ENCODE peak calls at places on chromosome 1, in four cellular contexts. U is Caco-2, F is IMR-90, I is body of pancreas. G is an unnamed sample.

GRCh38 chr1:41975850-41976569 is 57.3 kb upstream of the HIVEP3 start:
- DNase-seq in U (no peak), F (no peak), I (no peak), G (no peak)

GRCh38 chr1:119492763-119493162 is 14.2 kb upstream of the HSD3B1 start:
- DNase-seq in U (no peak), F (no peak), I (no peak), G (no peak)

GRCh38 chr1:6157528-6158174 is 22.5 kb downstream of the CHD5 start:
- DNase-seq in U (peak; percentile 65), F (peak; percentile 47), I (no peak), G (no peak)

GRCh38 chr1:90370696-90371095 is 346.4 kb downstream of the BARHL2 start:
- DNase-seq in U (no peak), F (no peak), I (no peak), G (no peak)

GRCh38 chr1:71521655-71522264 is 440.9 kb upstream of the ZRANB2 start:
- DNase-seq in U (peak; percentile 30), F (peak; percentile 43), I (peak; percentile 29), G (no peak)

GRCh38 chr1:196608401-196609113 is at the start of gene KCNT2:
- DNase-seq in U (no peak), F (peak; percentile 29), I (peak; percentile 23), G (peak; percentile 71)

GRCh38 chr1:117585086-117585485 is 20.8 kb upstream of the TENT5C start:
- DNase-seq in U (no peak), F (no peak), I (peak; percentile 5), G (no peak)

GRCh38 chr1:154743536-154744036 is 126.5 kb downstream of the KCNN3 start:
- DNase-seq in U (no peak), F (no peak), I (no peak), G (no peak)

GRCh38 chr1:35390600-35391494 is 122.3 kb downstream of the ZMYM4 start:
- DNase-seq in U (no peak), F (peak; percentile 26), I (no peak), G (no peak)

GRCh38 chr1:151988405-151988851 is 5.2 kb downstream of the S100A10 start:
- DNase-seq in U (peak; percentile 83), F (peak; percentile 74), I (no peak), G (no peak)

GRCh38 chr1:160168609-160169369 is 17.4 kb downstream of the ATP1A4 start:
- DNase-seq in U (no peak), F (no peak), I (no peak), G (no peak)

GRCh38 chr1:204572923-204573562 is 56.8 kb downstream of the MDM4 start:
- DNase-seq in U (no peak), F (no peak), I (no peak), G (no peak)

GRCh38 chr1:33099290-33100118 is 18.6 kb downstream of the AZIN2 start:
- DNase-seq in U (no peak), F (peak; percentile 100), I (no peak), G (peak; percentile 83)

GRCh38 chr1:206411321-206411720 is 59.0 kb upstream of the IKBKE start:
- DNase-seq in U (no peak), F (no peak), I (no peak), G (no peak)

GRCh38 chr1:177451191-177451590 is 280.4 kb downstream of the BRINP2 start:
- DNase-seq in U (peak; percentile 25), F (no peak), I (no peak), G (no peak)

GRCh38 chr1:156153362-156153761 is at the start of gene SEMA4A:
- DNase-seq in U (no peak), F (no peak), I (peak; percentile 57), G (no peak)

GRCh38 chr1:183178490-183178889 is 7.6 kb upstream of the LAMC2 start:
- DNase-seq in U (no peak), F (no peak), I (no peak), G (no peak)

GRCh38 chr1:222592171-222592570 is 2.4 kb upstream of the TAF1A start:
- DNase-seq in U (no peak), F (peak; percentile 66), I (no peak), G (no peak)

GRCh38 chr1:214641214-214641895 is 38.4 kb downstream of the CENPF start:
- DNase-seq in U (no peak), F (no peak), I (no peak), G (no peak)

GRCh38 chr1:7921766-7922165 is 18.9 kb downstream of the TNFRSF9 start:
- DNase-seq in U (no peak), F (peak; percentile 22), I (no peak), G (no peak)

GRCh38 chr1:205301220-205301821 is 20.2 kb downstream of the NUAK2 start:
- DNase-seq in U (peak; percentile 97), F (peak; percentile 97), I (peak; percentile 92), G (no peak)

GRCh38 chr1:224867715-224868114 is 61.8 kb upstream of the DNAH14 start:
- DNase-seq in U (no peak), F (no peak), I (no peak), G (no peak)

GRCh38 chr1:15400627-15401026 is 9.1 kb upstream of the EFHD2 start:
- DNase-seq in U (no peak), F (no peak), I (no peak), G (no peak)

GRCh38 chr1:51280321-51281096 is 44.4 kb downstream of the RNF11 start:
- DNase-seq in U (no peak), F (no peak), I (no peak), G (no peak)

GRCh38 chr1:39732730-39733129 is 6.0 kb upstream of the PPIE start:
- DNase-seq in U (no peak), F (peak; percentile 12), I (peak; percentile 39), G (no peak)

GRCh38 chr1:39531526-39531925 is 40.1 kb downstream of the BMP8A start:
- DNase-seq in U (no peak), F (no peak), I (no peak), G (peak; percentile 55)

GRCh38 chr1:92940541-92940940 is 20.7 kb downstream of the DIPK1A start:
- DNase-seq in U (no peak), F (peak; percentile 75), I (no peak), G (no peak)

GRCh38 chr1:175830500-175830899 is 87.1 kb upstream of the TNR start:
- DNase-seq in U (no peak), F (no peak), I (no peak), G (no peak)

GRCh38 chr1:185561629-185562028 is 172.6 kb upstream of the HMCN1 start:
- DNase-seq in U (no peak), F (peak; percentile 33), I (no peak), G (no peak)

GRCh38 chr1:227886993-227887696 is 60.6 kb downstream of the WNT9A start:
- DNase-seq in U (no peak), F (peak; percentile 45), I (peak; percentile 12), G (peak; percentile 83)

GRCh38 chr1:198107041-198107440 is 49.8 kb upstream of the NEK7 start:
- DNase-seq in U (peak; percentile 78), F (peak; percentile 41), I (no peak), G (no peak)

GRCh38 chr1:25026304-25026703 is 96.2 kb upstream of the RUNX3 start:
- DNase-seq in U (no peak), F (no peak), I (no peak), G (no peak)

GRCh38 chr1:25028910-25029599 is 99.0 kb upstream of the RUNX3 start:
- DNase-seq in U (no peak), F (no peak), I (no peak), G (no peak)

GRCh38 chr1:25028587-25028909 is 98.5 kb upstream of the RUNX3 start:
- DNase-seq in U (no peak), F (no peak), I (no peak), G (no peak)

GRCh38 chr1:25026757-25027450 is 96.8 kb upstream of the RUNX3 start:
- DNase-seq in U (no peak), F (peak; percentile 7), I (no peak), G (no peak)

DNA sequence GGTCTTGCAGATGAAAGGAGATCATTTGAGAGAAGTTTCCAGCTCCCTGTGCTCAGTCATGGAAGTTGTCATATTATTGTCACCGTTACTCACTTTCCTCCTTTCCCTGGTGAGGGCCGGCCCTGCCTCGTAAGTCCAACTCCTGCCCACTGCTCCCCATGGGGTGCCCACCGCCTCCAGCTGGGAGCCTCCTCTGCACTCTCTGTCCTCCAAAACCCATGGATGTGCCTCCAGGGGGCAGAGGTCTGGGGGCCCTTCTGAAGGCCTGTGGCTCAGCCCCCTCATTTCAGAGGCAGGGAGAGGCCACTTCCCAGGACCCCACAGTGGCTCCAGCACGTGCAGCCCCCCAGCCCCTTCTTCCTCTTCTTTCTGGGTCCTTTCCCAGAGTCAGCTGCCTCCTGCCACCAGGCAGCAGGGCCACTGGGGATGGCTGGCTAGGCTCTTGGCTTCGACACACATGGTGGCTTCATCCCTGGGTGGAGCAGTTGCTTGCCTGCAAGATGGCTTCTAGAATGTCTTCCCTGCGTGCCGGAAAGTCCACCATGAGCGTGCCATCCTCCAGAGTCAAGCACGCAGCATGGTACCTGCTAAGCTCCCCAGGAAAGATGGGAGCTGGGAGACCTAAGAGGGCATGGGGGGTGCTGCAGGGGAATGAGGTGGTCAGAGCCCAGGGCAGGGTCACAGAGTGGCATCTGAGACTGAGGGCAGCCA is 98.0 kb upstream of the RUNX3 start:
- DNase-seq in U (no peak), F (no peak), I (no peak), G (no peak)
- H3K4me1 ChIP-seq in U (no peaks in the 10 kb centered on the region), F (peaks cover 4% of the 10 kb centered on the region), I (no peaks in the 10 kb centered on the region), G (peaks cover 96% of the 10 kb centered on the region)

DNA sequence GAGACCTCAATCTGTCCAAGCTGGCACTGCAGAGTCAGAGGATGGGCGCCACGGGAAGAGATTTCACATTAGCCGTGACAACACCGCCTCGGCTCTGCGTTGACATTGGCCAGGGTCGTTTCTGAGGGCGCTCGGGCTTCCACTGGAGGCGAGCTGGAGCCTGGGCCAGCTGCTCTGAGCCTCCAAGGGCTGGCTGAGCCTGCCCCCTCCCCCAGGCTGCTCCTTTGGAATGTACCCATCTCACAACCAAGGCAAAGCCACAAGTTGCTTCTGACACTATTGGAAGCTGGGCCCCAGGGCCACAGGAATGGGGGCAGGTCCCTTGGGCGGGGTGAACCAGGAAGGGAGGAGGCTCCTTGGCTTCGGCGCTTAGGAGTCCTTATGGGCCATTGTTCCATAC is 12.7 kb downstream of the GPR3 start:
- DNase-seq in U (no peak), F (peak; percentile 30), I (no peak), G (no peak)
- H3K4me1 ChIP-seq in U (no peaks in the 10 kb centered on the region), F (peaks cover 17% of the 10 kb centered on the region), I (peaks cover 10% of the 10 kb centered on the region), G (peaks cover 50% of the 10 kb centered on the region)

GRCh38 chr1:19458815-19459417 is 26.4 kb downstream of the CAPZB start:
- DNase-seq in U (no peak), F (no peak), I (no peak), G (no peak)
- H3K4me1 ChIP-seq in U (no peaks in the 10 kb centered on the region), F (peaks cover 30% of the 10 kb centered on the region), I (peaks cover 41% of the 10 kb centered on the region), G (peaks cover 69% of the 10 kb centered on the region)

DNA sequence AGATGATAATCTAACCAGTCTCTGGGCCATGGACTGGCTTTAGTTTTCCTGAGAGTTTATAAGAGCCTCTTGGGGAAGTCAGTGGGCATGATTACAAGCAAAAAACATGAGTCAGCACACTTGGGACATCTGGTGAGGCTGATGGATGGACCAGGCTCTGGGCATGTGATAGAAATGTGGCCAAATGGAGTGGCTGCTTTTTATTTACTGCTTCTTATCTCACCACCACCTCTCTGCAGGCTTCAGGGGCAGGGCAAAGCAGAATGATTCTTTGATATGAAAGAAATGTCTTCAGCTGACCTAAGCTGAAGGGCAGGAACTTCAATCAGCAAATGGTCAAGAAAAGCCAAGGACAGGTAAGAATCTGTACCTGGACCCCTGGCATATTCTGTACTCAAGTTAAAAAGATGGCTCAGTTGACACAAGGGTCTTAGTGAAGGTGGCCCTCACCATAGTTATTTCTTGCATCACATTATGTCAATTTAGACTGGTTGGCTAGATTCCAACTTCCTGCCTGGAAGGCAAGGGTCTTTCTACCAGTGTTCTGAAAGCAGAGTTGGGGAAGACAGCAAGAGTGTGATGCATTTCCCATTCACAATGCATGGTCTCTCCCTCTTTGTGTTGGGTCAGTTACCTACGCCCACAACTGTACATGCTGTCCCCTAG is 162.8 kb downstream of the FASLG start:
- DNase-seq in U (no peak), F (peak; percentile 80), I (no peak), G (no peak)
- H3K4me1 ChIP-seq in U (peaks cover 7% of the 10 kb centered on the region), F (peaks cover 15% of the 10 kb centered on the region), I (no peaks in the 10 kb centered on the region), G (peaks cover 37% of the 10 kb centered on the region)